ENCODE peak calls at places on chromosomes 7 and 10, in four cellular contexts. T, M, K and I are unnamed samples.

GRCh38 chr10:34474060-34474376 is 341.1 kb downstream of the PARD3 start:
- DNase-seq in T (peak; percentile 74), M (no peak), K (no peak), I (peak; percentile 95)

GRCh38 chr7:98085674-98086073 is 21.0 kb upstream of the LMTK2 start:
- DNase-seq in T (no peak), M (no peak), K (no peak), I (no peak)

GRCh38 chr7:107953924-107954303 is 49.0 kb downstream of the LAMB1 start:
- DNase-seq in T (peak; percentile 31), M (no peak), K (no peak), I (no peak)

GRCh38 chr7:25850730-25851129 is 301.3 kb upstream of the NFE2L3 start:
- DNase-seq in T (no peak), M (no peak), K (no peak), I (no peak)

GRCh38 chr10:48227213-48227612 is 47.3 kb downstream of the FRMPD2 start:
- DNase-seq in T (no peak), M (no peak), K (no peak), I (no peak)

GRCh38 chr10:44264244-44264643 is 120.7 kb downstream of the CXCL12 start:
- DNase-seq in T (peak; percentile 17), M (peak; percentile 35), K (no peak), I (no peak)

GRCh38 chr7:26910221-26910620 is 45.8 kb upstream of the SKAP2 start:
- DNase-seq in T (peak; percentile 36), M (no peak), K (no peak), I (no peak)

GRCh38 chr10:60444494-60445064 is 54.9 kb upstream of the ANK3 start:
- DNase-seq in T (peak; percentile 63), M (no peak), K (no peak), I (no peak)

GRCh38 chr10:119025336-119025735 is 4.2 kb upstream of the NANOS1 start:
- DNase-seq in T (peak; percentile 64), M (no peak), K (no peak), I (no peak)

GRCh38 chr10:42367532-42368230 is 270.7 kb downstream of the ZNF33B start:
- DNase-seq in T (peak; percentile 16), M (peak; percentile 15), K (peak; percentile 92), I (no peak)

GRCh38 chr10:35667270-35667889 is 25.3 kb upstream of the FZD8 start:
- DNase-seq in T (no peak), M (no peak), K (no peak), I (no peak)

GRCh38 chr7:4066206-4066605 is 615.9 kb upstream of the FOXK1 start:
- DNase-seq in T (no peak), M (no peak), K (no peak), I (no peak)

DNA sequence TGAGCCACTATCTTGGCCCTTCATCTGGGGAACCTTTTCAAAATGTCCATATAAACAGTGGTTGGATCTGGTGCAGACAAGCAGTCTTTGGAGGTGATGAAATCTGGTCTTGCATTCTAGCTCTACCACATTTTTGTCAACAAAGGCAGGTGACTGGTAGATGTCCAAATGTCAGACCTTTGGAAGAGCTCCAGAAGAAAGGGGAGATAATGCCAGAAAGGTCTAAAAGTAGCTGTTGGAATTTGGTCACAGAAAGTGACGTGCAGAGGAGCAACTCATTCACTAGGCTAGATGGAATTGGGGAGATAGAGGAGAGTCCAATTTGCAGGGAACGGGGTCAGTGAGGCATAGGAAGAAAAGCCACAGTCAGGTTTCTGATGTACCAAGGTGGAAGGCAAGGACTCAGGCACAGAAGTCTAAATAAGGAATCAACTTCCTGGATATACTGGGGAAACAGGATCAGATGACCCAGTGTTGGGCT is 36.4 kb upstream of the WAC start:
- DNase-seq in T (no peak), M (no peak), K (no peak), I (no peak)
- TF ChIP-seq RCOR1 in T (no peak), M (no peak), K (peak; percentile 87), I (no peak)

GRCh38 chr10:76946268-76946667 is 691.3 kb downstream of the KCNMA1 start:
- DNase-seq in T (peak; percentile 66), M (no peak), K (no peak), I (no peak)
- TF ChIP-seq POLR2A in T (no peak), M (no peak), K (no peak), I (no peak)

GRCh38 chr7:151248191-151249033 is at the start of gene SMARCD3:
- DNase-seq in T (peak; percentile 50), M (no peak), K (peak; percentile 86), I (peak; percentile 51)

GRCh38 chr7:151247611-151248176 is 800 bp downstream of the SMARCD3 start:
- DNase-seq in T (no peak), M (no peak), K (no peak), I (peak; percentile 36)

GRCh38 chr7:151250181-151251095 is 1.9 kb upstream of the SMARCD3 start:
- DNase-seq in T (no peak), M (no peak), K (no peak), I (no peak)

GRCh38 chr7:151249732-151250072 is 1.2 kb upstream of the SMARCD3 start:
- DNase-seq in T (peak; percentile 39), M (no peak), K (peak; percentile 59), I (peak; percentile 60)

DNA sequence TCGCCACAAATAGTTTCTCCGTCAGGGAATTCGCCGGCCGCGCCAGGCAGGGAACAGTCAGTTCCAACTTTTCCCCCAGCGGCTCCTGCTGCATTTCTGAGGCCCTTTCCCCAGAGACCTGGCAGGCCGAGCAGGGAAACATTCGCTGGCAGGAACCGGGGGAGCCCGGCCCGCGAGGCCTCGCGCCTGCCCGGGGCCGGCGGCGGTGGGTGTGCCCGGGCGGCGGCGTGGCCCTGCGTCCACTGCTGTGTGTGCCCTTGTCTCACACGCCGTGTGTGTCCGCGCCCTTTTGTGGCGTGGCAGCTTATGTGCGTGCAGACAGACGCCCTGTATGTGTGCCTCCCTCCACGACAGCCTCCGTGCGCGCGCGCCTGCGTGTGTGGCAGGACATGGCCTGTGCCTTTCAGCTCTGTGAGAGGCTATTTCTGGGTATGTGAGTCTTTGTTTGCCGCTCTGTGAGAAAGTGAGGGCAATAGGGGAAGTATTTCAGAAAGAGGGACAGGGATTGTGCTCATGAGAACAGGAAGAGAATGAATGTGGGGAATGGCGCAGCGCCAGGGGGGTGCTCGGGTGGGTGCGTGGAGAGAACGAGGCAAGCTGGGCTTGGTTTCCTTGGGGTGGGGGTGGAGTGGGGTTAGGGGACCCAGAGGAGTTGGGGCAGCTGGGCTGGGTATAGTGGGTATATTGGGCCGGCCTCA is 689 bp upstream of the SMARCD3 start:
- DNase-seq in T (peak; percentile 59), M (no peak), K (peak; percentile 63), I (peak; percentile 70)
- TF ChIP-seq RCOR1 in T (no peak), M (no peak), K (no peak), I (no peak)

DNA sequence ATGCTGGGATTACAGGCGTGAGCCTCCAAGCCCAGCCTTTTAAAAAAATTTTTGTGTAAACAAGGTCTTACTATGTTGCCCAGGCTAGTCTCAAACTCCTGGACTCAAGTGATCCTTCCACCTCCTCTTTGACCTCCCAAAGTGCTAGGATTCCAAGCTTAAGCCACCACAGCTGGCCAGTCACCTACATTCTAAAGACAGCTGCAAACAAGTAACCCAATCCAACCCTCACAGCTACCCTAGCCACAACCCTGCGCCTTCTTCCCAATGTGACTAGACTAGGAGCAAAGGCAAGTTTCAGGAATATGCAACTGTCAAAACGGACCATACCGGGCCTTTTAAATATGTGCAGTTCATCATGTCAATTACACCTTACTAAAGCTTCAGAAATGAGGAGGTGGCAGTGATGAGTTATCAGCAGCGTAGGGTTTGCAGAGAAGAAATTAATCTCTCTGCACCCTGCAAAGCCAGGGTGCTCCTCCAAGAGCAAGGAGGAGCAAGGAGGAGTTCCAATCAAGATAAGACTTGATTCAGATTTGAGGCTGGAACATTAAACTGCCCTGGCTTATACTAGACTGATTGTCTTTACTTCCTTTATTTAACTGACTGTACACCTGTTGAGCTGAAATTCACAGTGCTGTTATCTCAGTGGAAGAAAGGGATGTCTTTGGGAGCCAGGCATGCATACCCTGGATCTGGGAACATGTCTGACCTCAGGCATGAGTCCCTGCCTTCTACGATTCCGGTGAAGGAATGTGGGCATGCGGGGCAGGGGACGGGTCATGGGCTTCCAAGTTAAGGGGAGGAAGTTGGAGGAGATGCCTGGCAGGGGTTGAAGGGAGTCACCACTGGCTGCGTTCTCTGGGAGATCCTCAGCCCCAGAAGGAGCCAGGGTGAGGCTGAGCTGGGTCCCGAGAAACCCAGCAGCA is 15.5 kb upstream of the TMEM120A start:
- DNase-seq in T (no peak), M (no peak), K (no peak), I (no peak)
- TF ChIP-seq POLR2A in T (no peak), M (no peak), K (no peak), I (no peak)

GRCh38 chr10:12784646-12785045 is 216.9 kb downstream of the CCDC3 start:
- DNase-seq in T (no peak), M (no peak), K (no peak), I (no peak)

GRCh38 chr10:12788277-12788676 is 213.2 kb downstream of the CCDC3 start:
- DNase-seq in T (no peak), M (no peak), K (no peak), I (no peak)

GRCh38 chr10:12787297-12787696 is 214.2 kb downstream of the CCDC3 start:
- DNase-seq in T (no peak), M (no peak), K (no peak), I (no peak)

GRCh38 chr10:12783326-12783725 is 218.2 kb downstream of the CCDC3 start:
- DNase-seq in T (no peak), M (no peak), K (no peak), I (no peak)

GRCh38 chr10:12785338-12785934 is 216.1 kb downstream of the CCDC3 start:
- DNase-seq in T (no peak), M (no peak), K (no peak), I (no peak)
- TF ChIP-seq RCOR1 in T (no peak), M (no peak), K (no peak), I (no peak)

DNA sequence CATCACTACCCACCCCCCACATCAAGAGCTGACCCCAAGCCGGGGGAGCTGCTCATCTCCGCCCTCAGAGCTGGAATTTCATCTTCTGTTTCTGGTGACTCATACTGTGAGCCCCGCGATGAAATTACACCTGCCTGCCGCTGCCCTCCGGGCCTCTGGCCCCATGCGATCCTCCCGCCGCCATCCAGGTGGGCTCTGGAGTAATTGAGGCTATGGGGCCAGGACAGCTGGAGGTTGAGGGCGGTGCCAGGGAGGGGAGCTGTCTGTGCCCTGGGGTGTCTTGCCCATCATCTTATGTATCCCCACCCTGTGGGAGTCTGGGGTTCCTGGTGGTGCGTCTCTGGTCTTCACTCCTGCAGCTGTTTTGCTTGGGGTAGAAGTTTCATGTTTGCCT is 9.0 kb downstream of the GTF2IRD1 start:
- DNase-seq in T (no peak), M (no peak), K (peak; percentile 11), I (no peak)
- TF ChIP-seq POLR2A in T (no peak), M (no peak), K (no peak), I (no peak)

GRCh38 chr7:159105845-159106614 is 38.6 kb downstream of the VIPR2 start:
- DNase-seq in T (no peak), M (no peak), K (no peak), I (no peak)

GRCh38 chr7:159108491-159108890 is 36.2 kb downstream of the VIPR2 start:
- DNase-seq in T (no peak), M (no peak), K (no peak), I (no peak)

GRCh38 chr7:159107052-159107892 is 37.4 kb downstream of the VIPR2 start:
- DNase-seq in T (no peak), M (no peak), K (no peak), I (no peak)

GRCh38 chr7:159112136-159113011 is 32.3 kb downstream of the VIPR2 start:
- DNase-seq in T (no peak), M (no peak), K (no peak), I (no peak)

GRCh38 chr7:159109092-159110035 is 35.3 kb downstream of the VIPR2 start:
- DNase-seq in T (no peak), M (no peak), K (no peak), I (no peak)
- TF ChIP-seq RCOR1 in T (no peak), M (no peak), K (no peak), I (no peak)